ENCODE peak calls at places on chromosomes 2 and 18, in eight cellular contexts. B is left ventricle myocardium inferior; H is RWPE2; E is breast epithelium; C is colonic mucosa; Z is upper lobe of left lung; Y is naive thymus-derived CD4-positive, alpha-beta T cell; K is small intestine. T is an unnamed sample. For H3K9me3 and H3K36me3, the result is how much of the 10 kb centered on the place peaks cover.

GRCh38 chr2:85318222-85319182 is 9.3 kb downstream of the TGOLN2 start:
- DNase-seq in B (no peak), H (no peak), E (no peak), C (no peak), Z (peak), Y (no peak), K (no peak), T (no peak)

GRCh38 chr2:34096552-34097171 is 497.6 kb upstream of the FAM98A start:
- DNase-seq in B (no peak), H (no peak), E (no peak), C (peak), Z (peak), Y (peak), K (peak), T (peak)

GRCh38 chr2:239081622-239082021 is 233.7 kb downstream of the TWIST2 start:
- DNase-seq in B (no peak), H (no peak), E (no peak), C (no peak), Z (no peak), Y (no peak), K (no peak), T (no peak)

GRCh38 chr2:17461087-17461475 is 57.2 kb downstream of the RAD51AP2 start:
- DNase-seq in B (no peak), H (no peak), E (no peak), C (no peak), Z (no peak), Y (no peak), K (no peak), T (no peak)

GRCh38 chr2:241896746-241897201 is 27.2 kb downstream of the RTP5 start:
- DNase-seq in B (no peak), H (no peak), E (no peak), C (no peak), Z (peak), Y (no peak), K (no peak), T (no peak)

GRCh38 chr2:169693344-169693743 is 861 bp downstream of the CFAP210 start:
- DNase-seq in B (no peak), H (no peak), E (no peak), C (no peak), Z (no peak), Y (no peak), K (peak), T (peak)

GRCh38 chr18:22868831-22869230 is 64.3 kb upstream of the RBBP8 start:
- DNase-seq in B (no peak), H (no peak), E (no peak), C (no peak), Z (no peak), Y (no peak), K (no peak), T (no peak)

GRCh38 chr2:39537150-39537549 is 100.1 kb upstream of the MAP4K3 start:
- DNase-seq in B (no peak), H (no peak), E (no peak), C (no peak), Z (no peak), Y (no peak), K (no peak), T (no peak)

GRCh38 chr2:120398051-120398960 is 52.4 kb downstream of the INHBB start:
- DNase-seq in B (no peak), H (no peak), E (no peak), C (no peak), Z (no peak), Y (no peak), K (no peak), T (no peak)

GRCh38 chr2:20617892-20618467 is 32.9 kb downstream of the HS1BP3 start:
- DNase-seq in B (peak), H (peak), E (peak), C (peak), Z (peak), Y (no peak), K (peak), T (peak)

GRCh38 chr18:72492497-72492896 is 51.6 kb downstream of the CBLN2 start:
- DNase-seq in B (no peak), H (no peak), E (no peak), C (no peak), Z (no peak), Y (no peak), K (no peak), T (no peak)
- H3K9me3 ChIP-seq in B (under half), H (under half), E (under half), C (under half), Z (under half), Y (under half), K (under half), T (under half)

GRCh38 chr2:130756041-130756720 is 841 bp downstream of the AMER3 start:
- DNase-seq in B (no peak), H (no peak), E (no peak), C (no peak), Z (no peak), Y (no peak), K (no peak), T (no peak)
- H3K4me3 ChIP-seq in B (peak), H (peak), E (peak), C (no peak), Z (no peak), Y (no peak), K (no peak), T (no peak)

GRCh38 chr2:175976758-175977157 is 25.3 kb downstream of the LNPK start:
- DNase-seq in B (no peak), H (no peak), E (no peak), C (no peak), Z (no peak), Y (no peak), K (no peak), T (no peak)
- H3K36me3 ChIP-seq in B (half or more), H (under half), E (under half), C (under half), Z (under half), Y (under half), K (under half), T (under half)

GRCh38 chr2:237210297-237210696 is 124.6 kb downstream of the COPS8 start:
- DNase-seq in B (no peak), H (no peak), E (no peak), C (no peak), Z (no peak), Y (no peak), K (no peak), T (no peak)

GRCh38 chr2:237210763-237211162 is 125.1 kb downstream of the COPS8 start:
- DNase-seq in B (peak), H (no peak), E (no peak), C (no peak), Z (no peak), Y (no peak), K (no peak), T (no peak)

GRCh38 chr2:237209046-237209375 is 123.3 kb downstream of the COPS8 start:
- DNase-seq in B (no peak), H (no peak), E (no peak), C (no peak), Z (no peak), Y (no peak), K (no peak), T (no peak)

GRCh38 chr2:237208373-237209045 is 122.8 kb downstream of the COPS8 start:
- DNase-seq in B (no peak), H (no peak), E (no peak), C (no peak), Z (no peak), Y (no peak), K (no peak), T (no peak)

DNA sequence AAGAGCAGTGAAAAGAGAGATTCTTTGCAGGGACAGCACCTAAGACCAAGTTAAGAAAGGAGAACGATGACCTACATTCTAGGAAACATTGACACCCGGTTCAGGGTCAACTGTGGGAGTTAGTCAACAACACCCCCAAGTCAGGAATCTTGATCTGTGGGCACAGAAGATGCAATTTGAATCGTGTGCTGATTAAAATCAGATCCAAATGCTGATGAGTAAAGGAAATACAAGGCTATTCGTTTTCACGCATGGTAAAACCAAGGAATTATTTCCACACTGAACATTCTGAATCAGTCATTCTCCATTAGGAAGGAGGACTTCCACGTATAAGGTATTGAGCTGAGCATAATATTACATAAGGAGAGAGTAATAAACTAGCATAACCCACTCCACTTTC is 124.2 kb downstream of the COPS8 start:
- DNase-seq in B (no peak), H (no peak), E (no peak), C (no peak), Z (no peak), Y (no peak), K (no peak), T (no peak)
- H3K9me3 ChIP-seq in B (under half), H (under half), E (under half), C (under half), Z (under half), Y (under half), K (under half), T (under half)

GRCh38 chr18:805008-805754 is 6.9 kb downstream of the YES1 start:
- DNase-seq in B (no peak), H (no peak), E (no peak), C (no peak), Z (no peak), Y (no peak), K (peak), T (no peak)
- H3K4me3 ChIP-seq in B (peak), H (no peak), E (no peak), C (no peak), Z (no peak), Y (peak), K (no peak), T (no peak)

DNA sequence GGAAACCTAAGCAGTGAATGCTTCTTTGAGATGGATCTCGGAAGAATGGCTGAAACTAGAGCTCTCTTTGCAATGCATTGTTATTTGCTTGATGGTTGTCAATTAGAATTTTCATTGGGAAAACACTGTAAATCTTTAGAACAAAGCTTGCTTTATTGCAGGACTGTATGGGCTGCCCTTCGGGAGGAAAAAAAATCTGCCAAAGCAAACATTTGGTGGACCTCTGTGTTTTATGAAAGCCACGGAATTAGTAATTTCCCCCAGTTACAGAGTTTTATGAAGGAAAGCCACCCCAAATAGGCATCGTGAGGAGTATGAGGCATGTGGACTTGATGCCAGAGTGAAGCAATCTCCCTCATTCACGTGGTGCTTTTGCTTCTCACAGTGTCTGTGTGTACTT is 33.5 kb downstream of the RHBDD1 start:
- DNase-seq in B (no peak), H (no peak), E (no peak), C (no peak), Z (no peak), Y (no peak), K (no peak), T (no peak)
- H3K36me3 ChIP-seq in B (half or more), H (under half), E (under half), C (under half), Z (under half), Y (under half), K (under half), T (under half)

GRCh38 chr18:78855188-78855587 is 124.4 kb upstream of the SALL3 start:
- DNase-seq in B (no peak), H (no peak), E (no peak), C (no peak), Z (no peak), Y (no peak), K (no peak), T (no peak)

GRCh38 chr18:78860117-78860516 is 119.5 kb upstream of the SALL3 start:
- DNase-seq in B (no peak), H (no peak), E (no peak), C (no peak), Z (no peak), Y (no peak), K (no peak), T (no peak)

GRCh38 chr18:78859686-78860085 is 119.9 kb upstream of the SALL3 start:
- DNase-seq in B (no peak), H (no peak), E (no peak), C (no peak), Z (no peak), Y (no peak), K (no peak), T (no peak)

GRCh38 chr18:78856569-78857200 is 122.9 kb upstream of the SALL3 start:
- DNase-seq in B (no peak), H (no peak), E (no peak), C (no peak), Z (no peak), Y (no peak), K (no peak), T (no peak)

GRCh38 chr18:78857252-78858150 is 122.1 kb upstream of the SALL3 start:
- DNase-seq in B (no peak), H (no peak), E (no peak), C (no peak), Z (no peak), Y (no peak), K (no peak), T (no peak)
- H3K9me3 ChIP-seq in B (under half), H (under half), E (under half), C (under half), Z (under half), Y (under half), K (under half), T (under half)

T was measured in CD8-positive, alpha-beta memory T cell.